ENCODE peak calls at places on chromosomes 13 and 19, in five cellular contexts. L, H, Z, W and Q are unnamed samples.

GRCh38 chr13:35474551-35474950 is 1.9 kb downstream of the MAB21L1 start:
- DNase-seq in L (no peak), H (no peak), Z (no peak), W (no peak), Q (no peak)

GRCh38 chr13:109273326-109273751 is 513.0 kb downstream of the IRS2 start:
- DNase-seq in L (no peak), H (no peak), Z (no peak), W (no peak), Q (no peak)

GRCh38 chr13:79246575-79246949 is 159.5 kb downstream of the RBM26 start:
- DNase-seq in L (no peak), H (no peak), Z (peak), W (no peak), Q (peak)

GRCh38 chr13:104461049-104461448 is 1394.8 kb upstream of the SLC10A2 start:
- DNase-seq in L (no peak), H (no peak), Z (no peak), W (no peak), Q (no peak)

GRCh38 chr13:42970824-42971669 is 21.0 kb downstream of the EPSTI1 start:
- DNase-seq in L (peak), H (peak), Z (no peak), W (peak), Q (peak)

GRCh38 chr19:46841458-46842083 is 9.1 kb downstream of the AP2S1 start:
- DNase-seq in L (no peak), H (no peak), Z (no peak), W (no peak), Q (no peak)

GRCh38 chr13:108020027-108020426 is 195.3 kb downstream of the LIG4 start:
- DNase-seq in L (no peak), H (no peak), Z (no peak), W (no peak), Q (no peak)

GRCh38 chr19:42850981-42851717 is 28.4 kb downstream of the PSG1 start:
- DNase-seq in L (no peak), H (no peak), Z (no peak), W (no peak), Q (no peak)

GRCh38 chr19:48918801-48919247 is 14.7 kb upstream of the DHDH start:
- DNase-seq in L (no peak), H (no peak), Z (no peak), W (no peak), Q (no peak)

GRCh38 chr19:44588753-44589112 is 24.6 kb upstream of the IGSF23 start:
- DNase-seq in L (no peak), H (no peak), Z (no peak), W (no peak), Q (no peak)

GRCh38 chr13:35347679-35348205 is 128.7 kb downstream of the MAB21L1 start:
- DNase-seq in L (no peak), H (no peak), Z (no peak), W (no peak), Q (no peak)

GRCh38 chr19:32818536-32818935 is 51.0 kb downstream of the SLC7A9 start:
- DNase-seq in L (no peak), H (no peak), Z (no peak), W (no peak), Q (no peak)

GRCh38 chr19:43809762-43810696 is 7.8 kb upstream of the LYPD5 start:
- DNase-seq in L (peak), H (no peak), Z (peak), W (no peak), Q (no peak)

GRCh38 chr19:2650515-2650914 is 52.0 kb downstream of the GNG7 start:
- DNase-seq in L (no peak), H (no peak), Z (no peak), W (no peak), Q (no peak)

GRCh38 chr19:28641395-28641794 is 571.6 kb downstream of the UQCRFS1 start:
- DNase-seq in L (no peak), H (no peak), Z (no peak), W (no peak), Q (no peak)

GRCh38 chr19:35266149-35266903 is 2.4 kb upstream of the USF2 start:
- DNase-seq in L (no peak), H (no peak), Z (no peak), W (peak), Q (no peak)

GRCh38 chr19:32373614-32374295 is 28.3 kb downstream of the ZNF507 start:
- DNase-seq in L (no peak), H (no peak), Z (peak), W (no peak), Q (no peak)

GRCh38 chr19:18523841-18524240 is 2.0 kb upstream of the ELL start:
- DNase-seq in L (no peak), H (no peak), Z (no peak), W (no peak), Q (no peak)

GRCh38 chr19:39941615-39942507 is 7.4 kb upstream of the FCGBP start:
- DNase-seq in L (peak), H (no peak), Z (no peak), W (no peak), Q (peak)

GRCh38 chr19:46579286-46579944 is 21.7 kb upstream of the CALM3 start:
- DNase-seq in L (peak), H (peak), Z (no peak), W (peak), Q (peak)

GRCh38 chr13:98033277-98034247 is 80.1 kb downstream of the IPO5 start:
- DNase-seq in L (no peak), H (no peak), Z (no peak), W (no peak), Q (no peak)